ENCODE peak calls at places on chromosomes 13 and 19, in ten cellular contexts. S, K, Z, Q, P, N, E, X, Y and G are unnamed samples. For H3K27me3, the result is how much of the 10 kb centered on the place peaks cover.

GRCh38 chr13:69324109-69324886 is 783.3 kb upstream of the ATXN8OS start:
- DNase-seq in Q (no peak), P (no peak), Z (no peak), E (no peak), K (no peak), S (no peak), X (no peak), N (peak), Y (no peak), G (no peak)

GRCh38 chr13:45678282-45678681 is 23.8 kb upstream of the CBY2 start:
- DNase-seq in P (no peak), S (peak), E (no peak), X (no peak), K (no peak), Q (no peak), Z (no peak), N (no peak), Y (no peak), G (no peak)

GRCh38 chr19:30649934-30650614 is 277.9 kb downstream of the ZNF536 start:
- DNase-seq in Y (no peak), K (no peak), N (peak), Q (no peak), E (no peak), S (peak), X (no peak), P (no peak), Z (no peak), G (no peak)

GRCh38 chr13:91270031-91270430 is 77.5 kb upstream of the MIR17HG start:
- DNase-seq in N (no peak), Q (no peak), E (no peak), K (no peak), Y (no peak), Z (no peak), P (no peak), S (no peak), X (no peak), G (no peak)

GRCh38 chr13:26914624-26915023 is 154.0 kb upstream of the GPR12 start:
- DNase-seq in P (no peak), N (no peak), X (no peak), S (peak), Q (no peak), K (no peak), Y (no peak), Z (no peak), E (no peak), G (no peak)

GRCh38 chr13:109816979-109817275 is 30.5 kb upstream of the IRS2 start:
- DNase-seq in X (no peak), P (no peak), K (no peak), E (no peak), N (no peak), Z (no peak), Y (no peak), Q (no peak), S (no peak), G (no peak)

GRCh38 chr13:41610426-41610825 is 153.1 kb downstream of the RGCC start:
- DNase-seq in Q (no peak), K (no peak), Z (peak), N (peak), P (no peak), Y (no peak), E (peak), X (peak), S (no peak), G (peak)

GRCh38 chr13:94959616-94960015 is 247.3 kb upstream of the SOX21 start:
- DNase-seq in Z (no peak), Q (peak), K (no peak), X (no peak), S (no peak), N (no peak), Y (no peak), P (no peak), E (no peak), G (no peak)

GRCh38 chr19:18063463-18063862 is 23.3 kb downstream of the IL12RB1 start:
- DNase-seq in Y (no peak), S (peak), E (no peak), Z (no peak), X (no peak), Q (no peak), P (no peak), K (peak), N (peak), G (no peak)

GRCh38 chr13:111886217-111886945 is 180.6 kb upstream of the SOX1 start:
- DNase-seq in N (no peak), Q (no peak), S (peak), E (no peak), X (peak), Z (no peak), Y (no peak), P (no peak), K (no peak), G (no peak)

GRCh38 chr19:10855879-10856522 is 7.8 kb downstream of the C19orf38 start:
- DNase-seq in S (peak), E (no peak), Z (no peak), K (no peak), Y (no peak), P (no peak), N (no peak), Q (no peak), X (no peak), G (no peak)

GRCh38 chr19:49692102-49692599 is 1.2 kb downstream of the CPT1C start:
- DNase-seq in P (peak), N (no peak), S (no peak), Z (no peak), E (no peak), Q (no peak), X (no peak), Y (no peak), K (no peak), G (no peak)

GRCh38 chr19:49700563-49700962 is 9.6 kb downstream of the CPT1C start:
- DNase-seq in N (no peak), Q (no peak), S (no peak), K (no peak), P (no peak), Z (no peak), X (no peak), E (no peak), Y (no peak), G (no peak)

GRCh38 chr19:49699364-49699763 is 8.4 kb downstream of the CPT1C start:
- DNase-seq in E (no peak), Z (no peak), K (no peak), Q (no peak), S (no peak), P (no peak), Y (no peak), X (no peak), N (no peak), G (no peak)

GRCh38 chr19:49696865-49697264 is 5.9 kb downstream of the CPT1C start:
- DNase-seq in Q (no peak), E (no peak), N (no peak), Z (no peak), P (no peak), X (no peak), Y (no peak), S (no peak), K (no peak), G (peak)

GRCh38 chr19:49696115-49696514 is 5.2 kb downstream of the CPT1C start:
- DNase-seq in K (no peak), Q (no peak), E (no peak), Z (no peak), X (no peak), Y (no peak), N (no peak), P (no peak), S (no peak), G (no peak)
- H3K27ac ChIP-seq in K (no peak), Q (no peak), E (no peak), Z (no peak), X (no peak), Y (no peak), N (no peak), P (no peak), S (no peak), G (no peak)

GRCh38 chr19:54533476-54533875 is 30.8 kb downstream of the LAIR2 start:
- DNase-seq in Q (no peak), N (no peak), E (no peak), K (no peak), P (no peak), Y (no peak), S (no peak), Z (no peak), X (no peak), G (no peak)

GRCh38 chr19:54530866-54531265 is 28.2 kb downstream of the LAIR2 start:
- DNase-seq in N (no peak), P (no peak), S (no peak), Q (no peak), K (no peak), Z (no peak), Y (no peak), X (no peak), E (no peak), G (no peak)

GRCh38 chr19:54534156-54534555 is 31.5 kb downstream of the LAIR2 start:
- DNase-seq in Y (no peak), N (no peak), X (no peak), E (no peak), P (no peak), Q (no peak), Z (no peak), S (no peak), K (no peak), G (no peak)

GRCh38 chr19:54535601-54536000 is 33.0 kb downstream of the LAIR2 start:
- DNase-seq in S (no peak), N (no peak), K (no peak), Y (no peak), X (no peak), P (no peak), Q (no peak), E (no peak), Z (no peak), G (no peak)

GRCh38 chr19:54532528-54532927 is 29.9 kb downstream of the LAIR2 start:
- DNase-seq in K (no peak), N (no peak), X (no peak), P (no peak), Z (no peak), Q (no peak), S (no peak), Y (no peak), E (no peak), G (no peak)
- H3K27me3 ChIP-seq in K (under half), N (under half), X (under half), P (under half), Z (under half), Q (under half), S (under half), Y (under half), E (under half), G (under half)

GRCh38 chr13:98285317-98285716 is 108.2 kb upstream of the RNF113B start:
- DNase-seq in E (no peak), N (no peak), P (no peak), Z (no peak), X (no peak), Q (no peak), K (no peak), S (no peak), Y (no peak), G (no peak)
- H3K27ac ChIP-seq in E (no peak), N (no peak), P (no peak), Z (no peak), X (no peak), Q (no peak), K (no peak), S (peak), Y (no peak), G (no peak)

DNA sequence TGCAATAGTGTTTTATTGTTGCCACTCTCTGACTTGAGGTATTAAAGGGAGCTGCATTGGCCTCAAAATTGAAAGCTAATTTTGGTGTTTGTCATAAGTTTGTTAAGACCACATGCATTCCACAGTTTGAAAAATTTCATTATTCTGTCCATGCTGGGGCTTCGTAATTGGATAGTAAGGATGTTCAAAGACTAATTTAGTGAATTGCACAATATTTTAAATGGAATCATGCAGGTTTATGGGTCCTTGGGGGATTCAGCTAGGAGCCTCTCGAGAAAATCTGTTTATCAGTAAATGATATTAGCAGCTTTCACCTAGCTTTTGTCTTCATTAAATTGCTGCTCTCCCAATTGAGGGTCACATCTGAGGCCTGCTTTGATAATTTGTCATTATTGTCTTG is 339.8 kb upstream of the OBI1 start:
- DNase-seq in Q (no peak), E (no peak), Y (no peak), P (no peak), N (no peak), Z (no peak), K (no peak), S (no peak), X (no peak), G (no peak)
- H3K27me3 ChIP-seq in Q (under half), E (under half), Y (under half), P (under half), N (under half), Z (under half), K (under half), S (under half), X (under half), G (under half)

DNA sequence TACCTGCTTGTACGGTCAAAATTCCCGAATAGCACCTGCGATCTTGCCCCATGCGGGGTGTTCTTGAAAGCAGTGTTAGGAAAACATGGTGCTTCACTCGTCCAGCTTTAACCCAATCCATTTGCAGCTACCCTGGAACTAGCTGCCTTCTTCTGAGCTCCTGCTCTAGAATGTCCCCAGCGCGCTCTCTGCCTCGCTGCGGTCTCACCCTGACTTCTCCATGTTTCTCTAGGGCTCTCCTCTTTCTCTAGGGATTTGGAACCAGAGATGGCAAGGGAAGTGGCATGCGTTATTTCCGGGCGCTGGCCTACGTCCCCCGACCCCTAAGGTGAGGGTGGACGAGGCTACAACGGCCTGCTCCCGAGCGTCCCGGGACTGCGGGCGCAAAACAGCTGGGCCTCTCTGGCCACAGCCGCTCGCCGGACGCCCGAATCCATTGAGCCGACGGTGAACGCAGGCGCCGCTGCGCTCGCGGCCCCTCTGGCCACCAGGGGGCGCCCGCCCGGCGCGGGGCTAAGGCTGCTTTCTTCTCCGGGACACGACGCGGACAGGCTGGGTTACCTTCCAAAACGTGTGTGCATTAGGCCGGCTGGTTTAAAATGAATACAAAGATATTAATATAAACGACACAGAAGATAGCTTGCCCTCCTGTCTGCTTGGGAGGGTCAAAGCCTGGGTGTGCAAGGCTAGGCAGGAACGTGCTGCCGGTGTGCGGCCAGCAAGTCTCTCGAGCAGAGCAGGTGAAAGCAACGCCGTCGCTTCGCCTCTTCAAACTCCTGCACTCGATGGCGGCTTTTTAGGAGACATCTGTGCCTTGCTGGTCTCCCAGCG is 1.8 kb upstream of the SPRY2 start:
- DNase-seq in K (peak), E (peak), Q (peak), S (peak), N (peak), P (peak), Z (no peak), X (peak), Y (peak), G (peak)
- H3K27ac ChIP-seq in K (no peak), E (peak), Q (peak), S (peak), N (peak), P (peak), Z (peak), X (peak), Y (peak), G (peak)

GRCh38 chr19:45779231-45780145 is 2.8 kb downstream of the DMPK start:
- DNase-seq in P (peak), X (no peak), S (peak), E (peak), Q (no peak), K (peak), Y (peak), N (peak), Z (no peak), G (peak)
- H3K27me3 ChIP-seq in P (under half), X (under half), S (under half), E (under half), Q (under half), K (under half), Y (under half), N (under half), Z (under half), G (under half)

GRCh38 chr19:2048104-2048958 is 2.7 kb downstream of the MKNK2 start:
- DNase-seq in Q (no peak), X (no peak), Z (no peak), N (no peak), P (peak), K (no peak), Y (no peak), E (no peak), S (no peak), G (no peak)
- H3K27ac ChIP-seq in Q (peak), X (no peak), Z (no peak), N (peak), P (peak), K (no peak), Y (peak), E (peak), S (no peak), G (peak)